ENCODE peak calls at places on chromosomes 12 and 14, in eight cellular contexts. F is GM23338, Y is spleen, H is K562, N is sigmoid colon, Z is Panc1, K is transverse colon, S is endothelial cell of umbilical vein. O is an unnamed sample.

GRCh38 chr12:79307340-79307739 is 383.4 kb downstream of the PAWR start:
- DNase-seq in F (no peak), Y (no peak), H (no peak), N (no peak), Z (no peak), K (no peak), S (no peak), O (no peak)

GRCh38 chr12:11500222-11500860 is 105.0 kb upstream of the PRB2 start:
- DNase-seq in F (peak; percentile 97), Y (peak; percentile 86), H (peak; percentile 64), N (peak; percentile 86), Z (no peak), K (peak; percentile 83), S (peak; percentile 75), O (peak; percentile 38)

GRCh38 chr14:73221945-73222344 is 15.4 kb upstream of the PAPLN start:
- DNase-seq in F (no peak), Y (no peak), H (no peak), N (no peak), Z (no peak), K (no peak), S (peak; percentile 80), O (no peak)

GRCh38 chr12:58420496-58420895 is 479.1 kb downstream of the ATP23 start:
- DNase-seq in F (no peak), Y (no peak), H (no peak), N (no peak), Z (no peak), K (no peak), S (peak; percentile 32), O (no peak)

GRCh38 chr12:68636268-68636667 is 25.6 kb downstream of the RAP1B start:
- DNase-seq in F (no peak), Y (no peak), H (no peak), N (no peak), Z (no peak), K (no peak), S (no peak), O (no peak)

GRCh38 chr14:25463475-25463874 is 413.5 kb upstream of the STXBP6 start:
- DNase-seq in F (no peak), Y (no peak), H (no peak), N (no peak), Z (no peak), K (no peak), S (no peak), O (no peak)

GRCh38 chr12:25458047-25458552 is 95.0 kb downstream of the LMNTD1 start:
- DNase-seq in F (no peak), Y (no peak), H (no peak), N (no peak), Z (peak; percentile 94), K (no peak), S (peak; percentile 91), O (no peak)

GRCh38 chr14:103696466-103697071 is 18.7 kb downstream of the XRCC3 start:
- DNase-seq in F (no peak), Y (peak; percentile 74), H (no peak), N (peak; percentile 90), Z (no peak), K (peak; percentile 23), S (peak; percentile 71), O (no peak)

GRCh38 chr12:3311491-3312103 is 179.4 kb upstream of the PRMT8 start:
- DNase-seq in F (no peak), Y (no peak), H (no peak), N (no peak), Z (no peak), K (no peak), S (no peak), O (no peak)

GRCh38 chr14:37787879-37788494 is 192.6 kb downstream of the TTC6 start:
- DNase-seq in F (no peak), Y (no peak), H (no peak), N (no peak), Z (no peak), K (no peak), S (no peak), O (no peak)

GRCh38 chr14:39459795-39460478 is 27.7 kb upstream of the FBXO33 start:
- DNase-seq in F (no peak), Y (no peak), H (no peak), N (no peak), Z (no peak), K (no peak), S (no peak), O (no peak)

GRCh38 chr12:66775941-66776340 is 97.1 kb upstream of the GRIP1 start:
- DNase-seq in F (no peak), Y (no peak), H (no peak), N (no peak), Z (no peak), K (no peak), S (no peak), O (no peak)

GRCh38 chr14:68785817-68786490 is 6.9 kb downstream of the ZFP36L1 start:
- DNase-seq in F (peak; percentile 24), Y (peak; percentile 72), H (no peak), N (peak; percentile 78), Z (no peak), K (peak; percentile 34), S (peak; percentile 23), O (no peak)

GRCh38 chr14:57699947-57700346 is 165.9 kb downstream of the SLC35F4 start:
- DNase-seq in F (no peak), Y (no peak), H (no peak), N (no peak), Z (no peak), K (no peak), S (no peak), O (no peak)

GRCh38 chr12:128829870-128830504 is 6.2 kb upstream of the SLC15A4 start:
- DNase-seq in F (no peak), Y (peak; percentile 81), H (no peak), N (peak; percentile 53), Z (no peak), K (peak; percentile 38), S (no peak), O (no peak)

GRCh38 chr12:88036368-88036965 is 7.3 kb upstream of the C12orf50 start:
- DNase-seq in F (no peak), Y (no peak), H (no peak), N (no peak), Z (no peak), K (no peak), S (peak; percentile 7), O (peak; percentile 51)

GRCh38 chr12:95303476-95303875 is 85.9 kb downstream of the VEZT start:
- DNase-seq in F (no peak), Y (no peak), H (no peak), N (no peak), Z (no peak), K (no peak), S (peak; percentile 68), O (no peak)

GRCh38 chr14:56590535-56590951 is 10.9 kb downstream of the TMEM260 start:
- DNase-seq in F (peak; percentile 49), Y (no peak), H (no peak), N (no peak), Z (no peak), K (no peak), S (no peak), O (no peak)

DNA sequence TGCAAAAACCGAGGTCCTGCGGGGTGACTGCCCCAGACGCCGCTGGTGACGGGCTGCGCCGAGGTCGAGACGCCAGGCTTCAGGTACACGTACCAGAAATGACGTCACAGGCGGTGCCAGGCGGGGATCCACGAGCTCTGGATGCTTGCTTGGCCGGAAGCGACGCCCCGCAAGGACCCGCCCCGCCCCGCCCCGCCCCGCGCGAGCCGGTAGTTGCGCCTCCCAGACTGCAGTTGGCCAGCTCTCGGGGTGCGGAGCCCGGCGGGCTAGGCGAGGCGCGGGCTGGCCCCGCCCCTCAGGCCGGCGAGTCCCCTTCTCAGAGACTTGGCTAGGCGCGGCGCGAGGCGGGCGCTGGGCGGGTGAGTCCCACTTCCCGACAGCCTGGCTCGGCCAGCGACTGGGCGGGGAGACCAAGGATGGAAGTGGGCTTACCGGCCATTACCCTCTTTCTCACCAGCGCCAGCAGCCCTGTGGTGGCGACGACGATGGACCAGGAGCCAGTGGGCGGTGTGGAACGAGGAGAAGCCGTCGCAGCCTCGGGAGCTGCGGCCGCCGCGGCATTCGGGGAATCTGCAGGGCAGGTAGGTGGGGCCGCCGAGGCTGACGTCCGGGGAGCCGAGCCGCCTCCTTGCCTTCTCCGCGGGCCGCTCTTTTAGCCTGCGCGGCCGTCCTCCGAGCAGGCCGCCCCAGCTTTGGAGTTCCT is at the start of gene FAM177A1:
- DNase-seq in F (peak; percentile 99), Y (peak; percentile 100), H (peak; percentile 92), N (peak; percentile 99), Z (peak; percentile 52), K (peak; percentile 100), S (peak; percentile 98), O (peak; percentile 87)
- TF ChIP-seq CTCF in F (no peak), Y (no peak), H (no peak), N (no peak), Z (no peak), K (peak; percentile 28), S (no peak), O (no peak)

GRCh38 chr14:74614508-74615495 is 2.8 kb upstream of the LTBP2 start:
- DNase-seq in F (no peak), Y (no peak), H (no peak), N (no peak), Z (no peak), K (no peak), S (no peak), O (no peak)
- TF ChIP-seq POLR2AphosphoS5 in F (no peak), Y (no peak), H (no peak), N (no peak), Z (no peak), K (no peak), S (no peak), O (no peak)

DNA sequence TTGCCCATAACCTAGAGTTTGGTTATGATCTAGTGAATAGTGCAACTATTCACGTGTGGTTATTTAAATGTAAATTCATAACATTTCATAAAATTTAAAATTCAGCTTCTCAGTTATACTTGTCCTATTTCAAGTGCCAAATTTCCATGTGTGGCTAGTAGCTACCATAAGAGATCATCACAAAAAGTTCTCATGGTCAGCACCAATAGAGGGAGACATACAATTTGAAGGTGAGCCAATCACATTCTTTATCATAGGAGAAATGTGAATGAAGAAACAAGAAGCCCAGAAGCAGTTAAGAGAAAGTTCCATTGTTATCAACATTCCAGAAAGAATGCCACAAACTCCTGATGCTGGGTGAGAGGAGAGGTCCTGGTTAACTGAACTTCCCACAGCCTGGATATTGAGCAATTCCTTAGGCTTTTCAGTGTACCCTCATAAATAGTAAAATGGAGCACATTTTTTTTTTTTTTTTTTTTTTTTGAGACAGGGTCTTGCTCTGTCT is 892.9 kb upstream of the USP15 start:
- DNase-seq in F (peak; percentile 46), Y (no peak), H (no peak), N (no peak), Z (no peak), K (no peak), S (no peak), O (no peak)
- TF ChIP-seq CTCF in F (peak; percentile 32), Y (no peak), H (no peak), N (no peak), Z (no peak), K (no peak), S (no peak), O (no peak)

DNA sequence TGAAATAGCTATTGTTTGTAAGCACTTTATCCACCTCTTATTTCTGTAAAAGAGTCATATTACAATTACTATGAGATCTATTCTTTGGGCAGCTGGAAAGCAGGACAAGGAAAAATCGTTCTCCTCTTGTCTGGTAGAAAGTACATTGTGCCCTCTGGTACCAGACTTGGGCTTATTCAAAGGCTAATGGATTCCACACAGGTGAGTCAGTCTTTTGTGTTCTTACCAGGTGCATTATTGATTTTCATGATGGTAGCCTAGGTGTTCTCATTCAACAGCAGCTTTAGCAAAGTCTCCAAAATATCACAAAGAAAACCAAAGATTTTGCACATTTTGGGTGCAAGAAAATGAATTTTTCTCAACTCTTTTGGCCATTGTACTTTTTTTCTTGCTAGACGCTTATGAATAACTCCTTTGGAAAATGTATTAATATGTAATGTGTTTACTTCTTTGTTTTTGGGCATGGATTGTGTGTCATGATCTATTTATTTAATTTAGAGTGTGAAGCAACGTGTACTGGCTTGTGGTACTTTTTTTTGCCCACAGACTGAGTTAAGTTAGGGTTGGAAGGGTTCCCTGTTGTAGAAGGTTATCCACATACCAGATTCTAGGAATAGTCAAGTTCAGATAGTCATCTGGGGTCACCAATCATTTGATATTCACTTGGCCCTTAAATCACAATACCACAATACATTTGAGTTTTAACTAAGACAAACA is 26.2 kb downstream of the MNAT1 start:
- DNase-seq in F (peak; percentile 89), Y (no peak), H (no peak), N (no peak), Z (no peak), K (no peak), S (no peak), O (no peak)
- TF ChIP-seq POLR2AphosphoS5 in F (no peak), Y (no peak), H (no peak), N (no peak), Z (no peak), K (no peak), S (no peak), O (no peak)